ENCODE peak calls at places on chromosomes 16 and 17, in nine cellular contexts. O is IMR-90, R is mammary epithelial cell, F is HepG2, Q is astrocyte, N is HCT116, L is H9, W is neural progenitor cell, D is trophoblast cell. A is an unnamed sample.

GRCh38 chr16:79664407-79664806 is 63.9 kb upstream of the MAF start:
- DNase-seq in O (no peak), R (no peak), F (no peak), Q (no peak), N (no peak), L (no peak), W (no peak), D (no peak), A (no peak)

GRCh38 chr16:15820837-15821236 is 36.0 kb downstream of the MYH11 start:
- DNase-seq in O (no peak), R (no peak), F (no peak), Q (no peak), N (no peak), L (no peak), W (no peak), D (no peak), A (no peak)

GRCh38 chr17:31002047-31002446 is 31.2 kb downstream of the RNF135 start:
- DNase-seq in O (no peak), R (no peak), F (no peak), Q (no peak), N (no peak), L (no peak), W (no peak), D (no peak), A (no peak)

GRCh38 chr16:84810518-84811273 is 9.1 kb upstream of the CRISPLD2 start:
- DNase-seq in O (peak; percentile 63), R (peak; percentile 61), F (no peak), Q (peak; percentile 83), N (no peak), L (no peak), W (no peak), D (no peak), A (no peak)

GRCh38 chr16:89159174-89159849 is 12.2 kb upstream of the CDH15 start:
- DNase-seq in O (no peak), R (no peak), F (peak; percentile 57), Q (no peak), N (no peak), L (no peak), W (no peak), D (no peak), A (no peak)

GRCh38 chr16:35485915-35486314 is 2026.5 kb downstream of the TP53TG3F start:
- DNase-seq in O (no peak), R (no peak), F (no peak), Q (no peak), N (no peak), L (no peak), W (no peak), D (no peak), A (no peak)

GRCh38 chr17:76243826-76244679 is 3.8 kb upstream of the RNF157 start:
- DNase-seq in O (no peak), R (no peak), F (no peak), Q (no peak), N (no peak), L (no peak), W (no peak), D (no peak), A (no peak)

GRCh38 chr17:63356275-63356905 is 89.7 kb downstream of the CYB561 start:
- DNase-seq in O (peak; percentile 86), R (peak; percentile 82), F (no peak), Q (peak; percentile 90), N (peak; percentile 43), L (no peak), W (no peak), D (no peak), A (peak; percentile 83)

GRCh38 chr17:75267403-75268232 is 3.4 kb downstream of the MIF4GD start:
- DNase-seq in O (no peak), R (no peak), F (peak; percentile 86), Q (no peak), N (no peak), L (peak; percentile 93), W (peak; percentile 57), D (peak; percentile 25), A (peak; percentile 18)

GRCh38 chr16:57509231-57509923 is 23.1 kb upstream of the DOK4 start:
- DNase-seq in O (no peak), R (no peak), F (no peak), Q (no peak), N (no peak), L (no peak), W (no peak), D (no peak), A (no peak)

GRCh38 chr16:86249631-86250030 is 260.7 kb upstream of the FOXF1 start:
- DNase-seq in O (no peak), R (no peak), F (no peak), Q (no peak), N (no peak), L (no peak), W (no peak), D (no peak), A (no peak)
- H3K27me3 ChIP-seq in O (no peaks in the 10 kb centered on the region), R (no peaks in the 10 kb centered on the region), F (peaks cover 2% of the 10 kb centered on the region), Q (peaks cover 8% of the 10 kb centered on the region), N (peaks cover 23% of the 10 kb centered on the region), L (no peaks in the 10 kb centered on the region), W (no peaks in the 10 kb centered on the region), D (no peaks in the 10 kb centered on the region), A (peaks cover 55% of the 10 kb centered on the region)

DNA sequence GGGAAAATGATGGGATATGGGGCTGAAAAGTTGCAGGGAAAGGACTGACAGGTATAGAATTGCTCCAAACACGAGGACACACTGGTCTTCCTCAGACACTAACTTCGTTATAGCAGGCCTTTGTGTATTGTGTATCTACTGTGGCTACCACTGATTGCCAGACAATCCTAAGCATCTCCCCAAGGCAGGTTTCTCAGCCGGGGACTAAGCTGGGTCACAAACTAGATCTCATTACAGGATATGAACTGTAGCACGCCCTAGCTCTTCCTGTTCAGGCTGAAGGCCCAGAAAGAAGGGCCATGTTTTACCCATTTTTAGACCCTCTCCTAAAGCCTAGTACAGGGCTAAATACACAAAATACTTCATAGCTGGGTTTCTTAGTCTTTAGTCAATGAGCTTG is 5.1 kb upstream of the RANGRF start:
- DNase-seq in O (no peak), R (no peak), F (no peak), Q (no peak), N (no peak), L (no peak), W (no peak), D (no peak), A (no peak)
- H2AFZ ChIP-seq in O (no peak overlapping the region), R (no peak overlapping the region), F (no peak overlapping the region), Q (no peak overlapping the region), N (no peak overlapping the region), L (no peak overlapping the region), W (no peak overlapping the region), D (no peak overlapping the region), A (no peak overlapping the region)

DNA sequence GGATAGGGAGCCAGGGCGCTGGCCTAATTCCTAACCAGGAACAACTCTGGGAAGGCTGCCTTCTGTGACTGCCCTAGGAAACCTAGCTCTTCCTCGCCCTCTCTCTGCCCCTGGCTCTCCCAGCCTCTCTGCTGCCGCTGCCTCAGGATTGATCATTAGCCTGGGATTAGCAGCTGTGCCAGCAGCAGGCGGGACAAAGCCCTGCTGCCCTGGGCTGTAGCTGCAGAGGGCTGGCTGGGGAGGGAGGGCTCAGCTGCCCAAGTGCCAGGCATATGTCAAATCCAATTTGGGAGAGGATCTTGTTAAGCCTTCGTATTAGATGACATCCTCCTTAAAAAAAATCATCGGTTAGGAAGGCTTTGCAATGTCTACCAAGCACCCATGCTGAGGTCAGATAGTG is 144.8 kb upstream of the CCL2 start:
- DNase-seq in O (no peak), R (no peak), F (no peak), Q (no peak), N (no peak), L (peak; percentile 54), W (peak; percentile 64), D (no peak), A (no peak)
- H3K27me3 ChIP-seq in O (no peaks in the 10 kb centered on the region), R (no peaks in the 10 kb centered on the region), F (no peaks in the 10 kb centered on the region), Q (no peaks in the 10 kb centered on the region), N (no peaks in the 10 kb centered on the region), L (no peaks in the 10 kb centered on the region), W (no peaks in the 10 kb centered on the region), D (no peaks in the 10 kb centered on the region), A (no peaks in the 10 kb centered on the region)

GRCh38 chr16:52545544-52546262 is 1.2 kb downstream of the TOX3 start:
- DNase-seq in O (no peak), R (no peak), F (no peak), Q (no peak), N (no peak), L (no peak), W (peak; percentile 54), D (no peak), A (no peak)
- H2AFZ ChIP-seq in O (no peak overlapping the region), R (no peak overlapping the region), F (no peak overlapping the region), Q (peak overlapping the region; percentile 9), N (no peak overlapping the region), L (no peak overlapping the region), W (no peak overlapping the region), D (no peak overlapping the region), A (no peak overlapping the region)

GRCh38 chr16:1141201-1141600 is 11.7 kb upstream of the CACNA1H start:
- DNase-seq in O (no peak), R (no peak), F (no peak), Q (no peak), N (no peak), L (no peak), W (no peak), D (no peak), A (no peak)
- H3K27me3 ChIP-seq in O (peaks cover 30% of the 10 kb centered on the region), R (no peaks in the 10 kb centered on the region), F (peaks cover 19% of the 10 kb centered on the region), Q (peaks cover 8% of the 10 kb centered on the region), N (no peaks in the 10 kb centered on the region), L (no peaks in the 10 kb centered on the region), W (no peaks in the 10 kb centered on the region), D (no peaks in the 10 kb centered on the region), A (no peaks in the 10 kb centered on the region)

GRCh38 chr17:58020401-58020800 is 13.4 kb upstream of the SRSF1 start:
- DNase-seq in O (no peak), R (no peak), F (no peak), Q (no peak), N (no peak), L (no peak), W (no peak), D (no peak), A (no peak)
- H2AFZ ChIP-seq in O (no peak overlapping the region), R (no peak overlapping the region), F (no peak overlapping the region), Q (no peak overlapping the region), N (no peak overlapping the region), L (no peak overlapping the region), W (no peak overlapping the region), D (no peak overlapping the region), A (no peak overlapping the region)